ENCODE peak calls at places on chromosomes 13 and 19, in seven cellular contexts. N is GM12865, V is left ventricle myocardium inferior, D is ovary, H is tibial artery, T is neural progenitor cell, R is foreskin fibroblast. U is an unnamed sample.

GRCh38 chr19:35540356-35540927 is 5.0 kb upstream of the TMEM147 start:
- DNase-seq in N (no peak), V (no peak), D (no peak), H (no peak), T (no peak), R (no peak), U (no peak)

GRCh38 chr19:3357731-3358391 is 8.5 kb upstream of the NFIC start:
- DNase-seq in N (no peak), V (no peak), D (no peak), H (no peak), T (peak; percentile 68), R (peak; percentile 66), U (no peak)

GRCh38 chr19:43639507-43640423 is at the start of gene CADM4:
- DNase-seq in N (no peak), V (peak; percentile 23), D (peak; percentile 50), H (no peak), T (peak; percentile 78), R (no peak), U (no peak)

GRCh38 chr13:25699600-25699999 is 327.8 kb downstream of the ATP8A2 start:
- DNase-seq in N (no peak), V (no peak), D (no peak), H (no peak), T (no peak), R (no peak), U (no peak)

GRCh38 chr19:28966737-28967401 is 246.1 kb downstream of the UQCRFS1 start:
- DNase-seq in N (no peak), V (no peak), D (no peak), H (no peak), T (peak; percentile 37), R (no peak), U (no peak)

GRCh38 chr13:105763851-105764250 is 771.6 kb downstream of the EFNB2 start:
- DNase-seq in N (no peak), V (no peak), D (no peak), H (no peak), T (no peak), R (peak; percentile 5), U (no peak)

GRCh38 chr19:19256072-19256969 is 16.8 kb downstream of the TM6SF2 start:
- DNase-seq in N (no peak), V (no peak), D (no peak), H (no peak), T (peak; percentile 32), R (no peak), U (no peak)

GRCh38 chr19:8641908-8642547 is 11.6 kb downstream of the NFILZ start:
- DNase-seq in N (peak; percentile 49), V (no peak), D (no peak), H (no peak), T (peak; percentile 51), R (peak; percentile 62), U (no peak)

GRCh38 chr13:94195715-94196114 is 283.8 kb downstream of the DCT start:
- DNase-seq in N (no peak), V (no peak), D (no peak), H (no peak), T (no peak), R (peak; percentile 93), U (peak; percentile 67)

DNA sequence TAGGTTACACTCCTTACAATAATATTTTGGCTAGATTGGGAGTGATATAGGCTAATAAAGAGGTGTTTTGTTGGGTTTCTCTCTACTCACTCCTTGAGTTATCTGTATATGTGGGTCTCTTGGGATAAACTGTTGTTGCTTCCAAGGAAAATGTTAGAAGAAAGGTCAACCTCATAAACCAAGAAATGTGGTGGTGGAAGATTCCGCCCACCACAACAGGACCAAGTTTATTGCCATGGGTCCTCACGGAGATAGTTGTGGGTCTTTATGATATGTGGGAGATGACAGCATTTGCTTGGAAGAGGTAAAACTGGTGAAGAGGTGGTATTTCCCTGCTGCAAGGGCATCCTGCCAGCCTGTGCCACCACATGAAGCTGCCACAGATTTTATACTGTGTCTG is 259.6 kb downstream of the DCLK1 start:
- DNase-seq in N (no peak), V (no peak), D (no peak), H (no peak), T (no peak), R (no peak), U (no peak)
- TF ChIP-seq CTCF in N (no peak), V (no peak), D (no peak), H (no peak), T (no peak), R (no peak), U (no peak)

GRCh38 chr13:39281539-39282150 is 243.4 kb downstream of the NHLRC3 start:
- DNase-seq in N (no peak), V (no peak), D (no peak), H (no peak), T (no peak), R (no peak), U (no peak)

GRCh38 chr13:39279077-39279476 is 240.8 kb downstream of the NHLRC3 start:
- DNase-seq in N (no peak), V (no peak), D (no peak), H (no peak), T (no peak), R (no peak), U (no peak)

GRCh38 chr13:39284801-39285388 is 246.6 kb downstream of the NHLRC3 start:
- DNase-seq in N (no peak), V (peak; percentile 27), D (no peak), H (no peak), T (peak; percentile 15), R (peak; percentile 11), U (no peak)

GRCh38 chr13:39282400-39282972 is 244.2 kb downstream of the NHLRC3 start:
- DNase-seq in N (peak; percentile 49), V (no peak), D (no peak), H (no peak), T (no peak), R (no peak), U (no peak)

GRCh38 chr13:39283062-39283461 is 244.8 kb downstream of the NHLRC3 start:
- DNase-seq in N (no peak), V (no peak), D (no peak), H (no peak), T (no peak), R (no peak), U (no peak)
- H3K4me3 ChIP-seq in N (no peak overlapping the region), V (no peak overlapping the region), D (no peak overlapping the region), H (no peak overlapping the region), T (no peak overlapping the region), R (no peak overlapping the region), U (no peak overlapping the region)

GRCh38 chr13:46684287-46685001 is 112.5 kb downstream of the ESD start:
- DNase-seq in N (no peak), V (no peak), D (no peak), H (no peak), T (peak; percentile 69), R (no peak), U (no peak)
- TF ChIP-seq CTCF in N (no peak), V (peak; percentile 27), D (no peak), H (no peak), T (peak; percentile 18), R (no peak), U (no peak)

GRCh38 chr19:53907690-53908089 is 1.4 kb upstream of the CACNG7 start:
- DNase-seq in N (no peak), V (no peak), D (no peak), H (no peak), T (no peak), R (peak; percentile 29), U (no peak)

GRCh38 chr19:53908933-53909415 is at the start of gene CACNG7:
- DNase-seq in N (no peak), V (no peak), D (no peak), H (no peak), T (peak; percentile 80), R (peak; percentile 47), U (no peak)

GRCh38 chr19:53908106-53908932 is 759 bp upstream of the CACNG7 start:
- DNase-seq in N (no peak), V (no peak), D (peak; percentile 57), H (no peak), T (peak; percentile 88), R (peak; percentile 77), U (no peak)

GRCh38 chr19:53910170-53910518 is 1.1 kb downstream of the CACNG7 start:
- DNase-seq in N (no peak), V (no peak), D (no peak), H (no peak), T (peak; percentile 86), R (peak; percentile 30), U (no peak)

GRCh38 chr19:53909471-53910169 is 542 bp downstream of the CACNG7 start:
- DNase-seq in N (no peak), V (no peak), D (no peak), H (no peak), T (peak; percentile 32), R (no peak), U (no peak)
- H3K4me3 ChIP-seq in N (no peak overlapping the region), V (no peak overlapping the region), D (no peak overlapping the region), H (no peak overlapping the region), T (peak overlapping the region; percentile 99), R (peak overlapping the region; percentile 28), U (peak overlapping the region; percentile 42)

DNA sequence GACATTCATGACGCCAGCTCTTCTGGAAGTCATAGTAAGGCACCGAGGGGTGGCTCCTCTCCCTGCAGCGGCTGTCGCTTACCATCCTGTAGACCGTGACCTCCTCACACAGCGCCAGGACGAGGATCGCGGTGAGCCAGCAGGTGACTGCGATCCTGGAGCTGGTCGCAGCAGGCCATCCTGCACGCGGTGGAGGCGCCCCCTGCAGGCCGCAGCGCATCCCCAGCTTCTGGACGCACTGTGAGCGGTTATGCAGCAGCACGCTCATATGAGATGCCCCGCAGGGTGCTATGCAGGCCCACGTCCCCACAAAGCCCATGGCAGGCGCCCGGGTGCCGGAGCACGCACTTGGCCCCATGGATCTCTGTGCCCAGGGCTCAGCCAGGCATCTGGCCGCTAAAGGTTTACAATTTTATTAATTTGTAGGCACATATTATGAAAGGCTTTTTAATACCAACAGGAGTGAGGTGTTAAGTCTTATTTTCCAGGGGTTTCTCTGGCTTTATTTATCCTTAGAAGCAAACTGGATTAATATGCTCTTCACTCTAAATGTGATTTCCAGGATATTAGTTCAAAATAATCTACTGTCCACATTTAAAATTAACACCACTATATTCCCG is 35.6 kb upstream of the PSPC1 start:
- DNase-seq in N (peak; percentile 25), V (peak; percentile 32), D (peak; percentile 41), H (no peak), T (peak; percentile 76), R (peak; percentile 15), U (no peak)
- TF ChIP-seq CTCF in N (peak; percentile 41), V (peak; percentile 53), D (no peak), H (no peak), T (peak; percentile 85), R (peak; percentile 35), U (peak; percentile 51)

U was measured in AG04449.